ENCODE peak calls at places on chromosomes 3 and 15, in five cellular contexts. C, V, F, D and J are unnamed samples.

GRCh38 chr3:29581311-29581710 is 300.4 kb downstream of the RBMS3 start:
- DNase-seq in D (no peak), V (no peak), F (no peak), C (peak), J (no peak)

GRCh38 chr15:60799885-60800728 is 321.2 kb upstream of the ICE2 start:
- DNase-seq in D (no peak), V (no peak), C (peak), F (no peak), J (no peak)

GRCh38 chr15:39381517-39381916 is 199.4 kb upstream of the THBS1 start:
- DNase-seq in V (no peak), C (no peak), F (no peak), D (no peak), J (no peak)

GRCh38 chr3:188948658-188949400 is 222.9 kb upstream of the TPRG1 start:
- DNase-seq in V (peak), F (no peak), C (peak), D (peak), J (no peak)

GRCh38 chr3:141291610-141292345 is 60.2 kb downstream of the PXYLP1 start:
- DNase-seq in F (no peak), D (no peak), V (no peak), C (no peak), J (no peak)

GRCh38 chr3:47542614-47543173 is 29.2 kb upstream of the ELP6 start:
- DNase-seq in C (peak), V (no peak), F (no peak), D (no peak), J (no peak)

GRCh38 chr3:27888562-27888961 is 166.4 kb upstream of the EOMES start:
- DNase-seq in C (peak), V (no peak), D (no peak), F (no peak), J (peak)

GRCh38 chr3:25604107-25604805 is 60.5 kb downstream of the TOP2B start:
- DNase-seq in D (no peak), V (no peak), C (peak), F (no peak), J (no peak)

GRCh38 chr3:59327324-59327939 is 277.6 kb upstream of the CFAP20DC start:
- DNase-seq in V (no peak), F (no peak), D (no peak), C (peak), J (peak)

GRCh38 chr15:42955518-42955917 is 34.9 kb upstream of the TTBK2 start:
- DNase-seq in D (no peak), V (no peak), F (no peak), C (peak), J (no peak)

GRCh38 chr3:196127308-196128040 is 45.6 kb upstream of the TFRC start:
- DNase-seq in D (peak), F (no peak), V (no peak), C (no peak), J (no peak)

GRCh38 chr3:160134454-160134853 is 90.8 kb upstream of the C3orf80 start:
- DNase-seq in D (no peak), C (no peak), F (no peak), V (peak), J (no peak)

GRCh38 chr15:44882499-44882968 is 74.0 kb upstream of the TERB2 start:
- DNase-seq in D (no peak), V (no peak), C (no peak), F (no peak), J (no peak)

GRCh38 chr3:150451329-150452084 is 43.4 kb downstream of the TSC22D2 start:
- DNase-seq in V (no peak), C (no peak), F (no peak), D (no peak), J (no peak)

GRCh38 chr15:64476550-64476949 is 16.2 kb downstream of the ZNF609 start:
- DNase-seq in D (no peak), V (no peak), F (no peak), C (no peak), J (no peak)

DNA sequence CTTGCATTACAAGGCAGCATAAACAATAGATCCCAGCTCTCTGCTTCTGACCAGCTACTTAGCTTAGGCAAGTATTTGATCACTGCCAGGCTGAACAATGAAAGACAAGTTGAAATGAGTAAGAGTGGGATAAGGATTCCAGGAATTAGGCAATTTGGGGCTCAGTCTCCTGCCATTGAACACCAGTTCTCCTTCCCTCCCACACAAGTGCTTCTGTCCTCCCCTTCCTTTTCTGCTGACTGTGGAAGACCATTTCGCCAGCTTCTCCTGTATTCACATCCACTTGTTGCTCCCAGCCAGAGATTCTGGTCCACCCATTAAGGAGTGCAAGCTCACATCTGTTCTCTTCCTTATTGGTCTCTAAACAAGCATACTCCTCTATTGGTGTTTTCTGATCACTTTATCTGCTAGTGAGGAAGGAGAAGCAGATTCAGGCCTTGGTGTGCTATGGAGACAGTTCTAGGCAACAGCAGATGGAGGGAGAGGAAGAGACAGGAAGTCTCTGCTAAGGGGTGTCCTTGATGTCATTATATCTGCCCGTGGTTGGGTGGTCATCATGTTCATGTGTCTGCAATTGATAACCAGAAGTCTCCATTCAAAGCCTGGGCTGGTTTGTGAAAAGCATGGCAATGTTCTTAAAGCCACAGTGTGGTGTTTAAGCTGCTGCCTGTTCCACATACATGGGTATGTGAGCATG is 121.5 kb downstream of the PLCL2 start:
- DNase-seq in F (peak), V (no peak), D (no peak), C (peak), J (peak)
- TF ChIP-seq EZH2phosphoT487 in F (no peak), V (no peak), D (no peak), C (no peak), J (no peak)

GRCh38 chr3:179898024-179898423 is 138.7 kb downstream of the PEX5L start:
- DNase-seq in C (peak), V (peak), F (peak), D (peak), J (peak)
- TF ChIP-seq EZH2phosphoT487 in C (no peak), V (no peak), F (no peak), D (no peak), J (no peak)

GRCh38 chr3:106029941-106030619 is 161.3 kb upstream of the CBLB start:
- DNase-seq in F (no peak), C (no peak), V (no peak), D (no peak), J (no peak)
- TF ChIP-seq EZH2phosphoT487 in F (no peak), C (no peak), V (no peak), D (no peak), J (no peak)

GRCh38 chr3:16214366-16214765 is 39.9 kb downstream of the GALNT15 start:
- DNase-seq in F (no peak), V (no peak), D (no peak), C (no peak), J (no peak)

GRCh38 chr3:16207031-16207430 is 32.6 kb downstream of the GALNT15 start:
- DNase-seq in F (no peak), C (no peak), D (no peak), V (no peak), J (no peak)

GRCh38 chr3:16216373-16216935 is 42.0 kb downstream of the GALNT15 start:
- DNase-seq in C (no peak), D (no peak), V (no peak), F (no peak), J (no peak)

GRCh38 chr3:16211176-16211904 is 36.9 kb downstream of the GALNT15 start:
- DNase-seq in F (no peak), C (peak), V (no peak), D (no peak), J (no peak)
- TF ChIP-seq EZH2phosphoT487 in F (no peak), C (no peak), V (no peak), D (no peak), J (no peak)

DNA sequence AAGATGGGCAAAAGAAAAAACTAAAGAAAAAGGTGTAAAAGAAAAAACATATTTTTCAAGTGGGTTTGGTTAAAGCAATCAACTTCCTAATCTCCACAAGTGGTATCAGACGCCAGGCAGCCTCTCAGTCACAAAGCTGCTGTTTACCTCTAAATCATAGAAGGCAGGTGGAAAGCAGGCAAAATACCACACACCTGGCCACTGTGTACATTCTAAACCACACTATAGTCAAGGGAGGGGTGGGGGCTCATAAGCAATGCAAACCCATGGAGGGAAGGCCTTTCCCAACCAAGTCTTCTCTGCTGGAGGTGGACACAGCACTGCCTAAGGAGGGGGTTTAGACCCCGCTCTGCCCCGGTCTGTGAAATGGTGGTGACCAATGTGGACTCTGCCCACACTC is 50.4 kb downstream of the MCF2L2 start:
- DNase-seq in F (no peak), D (no peak), V (no peak), C (no peak), J (no peak)
- TF ChIP-seq EZH2phosphoT487 in F (no peak), D (no peak), V (no peak), C (no peak), J (no peak)

GRCh38 chr3:125052671-125053303 is 3.0 kb downstream of the HEG1 start:
- DNase-seq in D (no peak), V (no peak), F (no peak), C (peak), J (peak)
- TF ChIP-seq EZH2phosphoT487 in D (no peak), V (no peak), F (no peak), C (no peak), J (no peak)

GRCh38 chr3:155701882-155702465 is 42.9 kb downstream of the PLCH1 start:
- DNase-seq in C (peak), V (peak), F (peak), D (peak), J (peak)
- TF ChIP-seq EZH2phosphoT487 in C (no peak), V (no peak), F (no peak), D (no peak), J (no peak)

GRCh38 chr15:89749951-89750559 is 994 bp downstream of the MESP1 start:
- DNase-seq in C (no peak), V (no peak), F (no peak), D (no peak), J (peak)
- TF ChIP-seq EZH2phosphoT487 in C (no peak), V (no peak), F (no peak), D (no peak), J (peak)

GRCh38 chr15:79094611-79095021 is 4.0 kb upstream of the RASGRF1 start:
- DNase-seq in C (no peak), F (no peak), V (no peak), D (no peak), J (no peak)
- TF ChIP-seq EZH2phosphoT487 in C (no peak), F (no peak), V (no peak), D (no peak), J (no peak)

GRCh38 chr3:114496021-114496434 is 202.2 kb downstream of the TIGIT start:
- DNase-seq in C (peak), F (no peak), V (peak), D (no peak), J (no peak)
- TF ChIP-seq EZH2phosphoT487 in C (no peak), F (no peak), V (no peak), D (no peak), J (no peak)